ENCODE peak calls at places on chromosomes 16 and 17, in seven cellular contexts. X is HCT116, C is GM12878, N is K562, B is WTC11, I is H1, K is HepG2. S is an unnamed sample.

GRCh38 chr16:89145406-89146161 is 26.0 kb upstream of the CDH15 start:
- DNase-seq in X (no peak), C (no peak), N (no peak), B (no peak), I (no peak), K (no peak), S (no peak)

GRCh38 chr17:700504-701094 is 14.0 kb downstream of the VPS53 start:
- DNase-seq in X (peak; percentile 21), C (no peak), N (peak; percentile 38), B (no peak), I (no peak), K (no peak), S (peak; percentile 43)

GRCh38 chr17:18008496-18009268 is 30.3 kb downstream of the ATPAF2 start:
- DNase-seq in X (no peak), C (no peak), N (no peak), B (no peak), I (no peak), K (no peak), S (no peak)

GRCh38 chr16:68668266-68668665 is 23.2 kb downstream of the CDH3 start:
- DNase-seq in X (no peak), C (peak; percentile 24), N (no peak), B (no peak), I (no peak), K (no peak), S (no peak)

GRCh38 chr17:76997981-76998531 is 129.9 kb downstream of the MGAT5B start:
- DNase-seq in X (no peak), C (peak; percentile 71), N (no peak), B (no peak), I (no peak), K (no peak), S (no peak)

GRCh38 chr16:21184834-21185233 is 26.4 kb downstream of the LDAF1 start:
- DNase-seq in X (no peak), C (no peak), N (no peak), B (no peak), I (no peak), K (no peak), S (no peak)

GRCh38 chr17:81097134-81097942 is 62.4 kb downstream of the BAIAP2 start:
- DNase-seq in X (peak; percentile 75), C (no peak), N (peak; percentile 88), B (peak; percentile 67), I (peak; percentile 84), K (peak; percentile 65), S (peak; percentile 75)

GRCh38 chr17:44349553-44350070 is 4.5 kb downstream of the GRN start:
- DNase-seq in X (no peak), C (no peak), N (no peak), B (no peak), I (no peak), K (no peak), S (no peak)

GRCh38 chr17:78106211-78106610 is 22.3 kb downstream of the TMC6 start:
- DNase-seq in X (no peak), C (no peak), N (no peak), B (no peak), I (no peak), K (no peak), S (no peak)

GRCh38 chr17:17495448-17496188 is 577 bp downstream of the RASD1 start:
- DNase-seq in X (no peak), C (no peak), N (no peak), B (peak; percentile 53), I (peak; percentile 67), K (no peak), S (no peak)

GRCh38 chr16:671353-672131 is 3.6 kb downstream of the RHOT2 start:
- DNase-seq in X (no peak), C (no peak), N (no peak), B (no peak), I (no peak), K (no peak), S (no peak)

GRCh38 chr17:52790359-52790955 is 631.9 kb upstream of the CA10 start:
- DNase-seq in X (no peak), C (no peak), N (no peak), B (no peak), I (no peak), K (no peak), S (no peak)

GRCh38 chr17:81512984-81513668 is 527 bp upstream of the ACTG1 start:
- DNase-seq in X (no peak), C (no peak), N (no peak), B (peak; percentile 83), I (no peak), K (peak; percentile 80), S (peak; percentile 53)

GRCh38 chr17:29575511-29576213 is 7.2 kb downstream of the TP53I13 start:
- DNase-seq in X (no peak), C (no peak), N (no peak), B (no peak), I (no peak), K (no peak), S (no peak)

GRCh38 chr17:18224053-18224427 is 1.4 kb upstream of the LLGL1 start:
- DNase-seq in X (no peak), C (no peak), N (no peak), B (no peak), I (no peak), K (peak; percentile 13), S (no peak)

GRCh38 chr16:67399218-67399733 is 6.0 kb upstream of the TPPP3 start:
- DNase-seq in X (no peak), C (no peak), N (peak; percentile 84), B (peak; percentile 90), I (peak; percentile 95), K (no peak), S (no peak)
- TF ChIP-seq SP1 in X (no peak), C (no peak), N (peak; percentile 32), B (no peak), I (no peak), K (no peak), S (no peak)

GRCh38 chr17:28406478-28406824 is 439 bp upstream of the SLC46A1 start:
- DNase-seq in X (no peak), C (no peak), N (no peak), B (no peak), I (no peak), K (no peak), S (no peak)
- TF ChIP-seq SP1 in X (no peak), C (no peak), N (no peak), B (no peak), I (no peak), K (no peak), S (no peak)

DNA sequence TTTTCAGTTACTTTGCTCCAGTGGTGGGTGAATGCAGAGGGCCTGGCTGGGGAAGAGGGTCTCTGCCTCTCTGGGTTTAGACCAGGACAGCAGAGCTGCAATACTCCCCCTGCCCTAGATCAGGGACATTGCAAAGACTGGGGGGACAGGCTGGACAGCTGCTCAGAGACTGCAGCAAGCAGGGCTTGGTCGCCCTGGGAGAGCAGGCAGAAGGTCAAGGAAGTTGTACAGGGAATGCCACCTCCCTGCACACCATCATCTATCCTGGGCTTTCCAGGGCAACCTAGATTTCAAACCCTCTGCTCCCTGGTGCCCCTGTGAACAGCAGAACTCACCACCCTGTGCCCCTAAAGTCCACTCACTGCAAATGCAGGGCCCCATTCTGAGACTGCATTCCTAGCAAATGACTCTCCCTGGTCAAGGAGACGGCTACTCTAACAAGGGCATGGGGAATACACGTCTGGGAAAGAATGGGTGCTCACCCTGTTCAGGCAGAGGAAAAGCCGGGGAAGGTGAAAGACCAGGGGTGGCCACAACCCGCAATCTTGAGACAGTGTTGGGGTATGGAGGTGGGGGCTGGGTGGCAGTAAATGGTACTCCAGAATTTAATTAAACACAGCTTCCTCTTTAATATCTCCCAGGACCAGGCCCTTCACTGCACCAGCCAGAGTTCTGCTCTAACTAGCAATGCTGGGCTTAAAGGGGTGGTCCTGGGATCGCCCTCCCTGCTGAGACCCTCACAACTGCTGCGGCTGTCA is 1.0 kb downstream of the KIFC3 start:
- DNase-seq in X (no peak), C (no peak), N (no peak), B (no peak), I (no peak), K (no peak), S (no peak)
- TF ChIP-seq SP1 in X (no peak), C (no peak), N (peak; percentile 44), B (no peak), I (no peak), K (no peak), S (no peak)

GRCh38 chr16:52591441-52592215 is 44.7 kb upstream of the TOX3 start:
- DNase-seq in X (no peak), C (no peak), N (no peak), B (no peak), I (no peak), K (no peak), S (no peak)
- TF ChIP-seq SP1 in X (no peak), C (no peak), N (no peak), B (no peak), I (no peak), K (no peak), S (no peak)

GRCh38 chr16:87017388-87018012 is 299.7 kb downstream of the C16orf95 start:
- DNase-seq in X (peak; percentile 80), C (no peak), N (no peak), B (no peak), I (no peak), K (no peak), S (peak; percentile 22)
- TF ChIP-seq SP1 in X (no peak), C (no peak), N (no peak), B (no peak), I (no peak), K (no peak), S (no peak)

GRCh38 chr16:48044117-48044516 is 111.7 kb downstream of the ABCC12 start:
- DNase-seq in X (no peak), C (no peak), N (no peak), B (no peak), I (no peak), K (no peak), S (no peak)

GRCh38 chr16:48047273-48047672 is 108.5 kb downstream of the ABCC12 start:
- DNase-seq in X (no peak), C (no peak), N (no peak), B (no peak), I (no peak), K (no peak), S (no peak)

GRCh38 chr16:48047755-48048154 is 108.0 kb downstream of the ABCC12 start:
- DNase-seq in X (no peak), C (no peak), N (no peak), B (no peak), I (no peak), K (no peak), S (no peak)

DNA sequence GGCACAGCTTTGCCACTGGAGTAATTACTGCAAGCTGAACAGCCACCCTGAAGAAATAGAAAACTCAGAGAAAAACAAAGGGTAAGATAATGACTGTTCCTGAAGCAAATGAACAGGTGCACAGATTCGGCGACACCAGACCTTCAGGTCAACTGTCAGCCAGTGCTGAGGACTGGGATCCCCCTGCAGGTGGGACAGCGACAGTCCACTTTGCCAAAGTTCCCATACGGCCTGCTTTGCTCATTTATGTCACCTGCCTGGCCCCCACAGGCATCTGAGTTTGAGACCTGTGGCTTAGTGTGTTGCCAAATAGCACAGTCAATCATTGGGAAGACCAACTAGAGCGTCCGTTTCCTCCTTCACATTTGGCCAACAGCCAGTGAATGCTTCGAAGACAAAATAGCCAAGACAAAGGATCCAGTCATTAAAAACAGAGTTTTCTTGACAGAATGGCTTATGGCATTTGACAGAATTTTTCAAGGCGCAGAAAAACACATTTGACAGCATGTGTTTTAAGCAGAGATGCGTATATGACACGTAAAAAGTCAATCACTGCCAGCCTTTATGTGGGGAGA is 113.8 kb downstream of the ABCC12 start:
- DNase-seq in X (peak; percentile 13), C (no peak), N (peak; percentile 18), B (peak; percentile 62), I (no peak), K (peak; percentile 34), S (peak; percentile 20)
- TF ChIP-seq SP1 in X (no peak), C (no peak), N (no peak), B (no peak), I (no peak), K (no peak), S (no peak)

GRCh38 chr16:12313902-12314621 is 337.5 kb downstream of the SNX29 start:
- DNase-seq in X (no peak), C (no peak), N (no peak), B (no peak), I (no peak), K (peak; percentile 27), S (no peak)
- TF ChIP-seq SP1 in X (no peak), C (no peak), N (no peak), B (no peak), I (no peak), K (no peak), S (no peak)